ENCODE peak calls at places on chromosomes 12 and 14, in five cellular contexts. T, O, G, Y and U are unnamed samples.

GRCh38 chr14:37089410-37089809 is 83.0 kb downstream of the SLC25A21 start:
- DNase-seq in T (no peak), Y (no peak), O (no peak), G (no peak), U (no peak)

GRCh38 chr14:99809864-99810854 is 16.9 kb downstream of the EML1 start:
- DNase-seq in T (peak), O (no peak), G (peak), Y (no peak), U (no peak)

GRCh38 chr12:108495054-108495453 is 20.0 kb upstream of the FICD start:
- DNase-seq in O (no peak), Y (peak), G (peak), T (no peak), U (peak)

GRCh38 chr12:28568083-28568482 is 377.8 kb downstream of the CCDC91 start:
- DNase-seq in Y (no peak), T (peak), G (no peak), O (peak), U (no peak)

GRCh38 chr12:54680374-54680773 is 32.2 kb upstream of the DCD start:
- DNase-seq in O (peak), Y (no peak), T (peak), G (peak), U (peak)

GRCh38 chr14:50928002-50928635 is 16.2 kb downstream of the PYGL start:
- DNase-seq in O (no peak), T (no peak), Y (no peak), G (no peak), U (no peak)

GRCh38 chr14:52086755-52087154 is 17.9 kb upstream of the NID2 start:
- DNase-seq in Y (no peak), T (no peak), G (no peak), O (no peak), U (no peak)

GRCh38 chr12:105358789-105359188 is 28.3 kb downstream of the C12orf75 start:
- DNase-seq in O (no peak), Y (no peak), G (no peak), T (no peak), U (no peak)

GRCh38 chr12:120625557-120626419 is 14.6 kb upstream of the CABP1 start:
- DNase-seq in Y (no peak), G (no peak), O (no peak), T (no peak), U (no peak)

GRCh38 chr12:71661977-71662522 is 1.6 kb downstream of the ZFC3H1 start:
- DNase-seq in Y (peak), G (no peak), T (no peak), O (no peak), U (no peak)

GRCh38 chr12:98399532-98399931 is 115.9 kb upstream of the TMPO start:
- DNase-seq in G (peak), Y (peak), T (no peak), O (no peak), U (no peak)

GRCh38 chr12:24742378-24742777 is 206.5 kb downstream of the BCAT1 start:
- DNase-seq in T (no peak), O (peak), Y (no peak), G (no peak), U (peak)

GRCh38 chr14:98494582-98494981 is 777.4 kb downstream of the BCL11B start:
- DNase-seq in Y (no peak), T (no peak), G (no peak), O (no peak), U (no peak)

GRCh38 chr14:66746316-66747006 is 238.5 kb downstream of the GPHN start:
- DNase-seq in O (no peak), G (peak), T (no peak), Y (peak), U (no peak)

GRCh38 chr12:26378721-26379120 is 183.3 kb downstream of the SSPN start:
- DNase-seq in T (no peak), G (no peak), O (peak), Y (peak), U (no peak)

GRCh38 chr12:33588082-33588712 is 148.6 kb upstream of the SYT10 start:
- DNase-seq in G (no peak), O (no peak), Y (no peak), T (no peak), U (no peak)

GRCh38 chr14:71228711-71229110 is 321.5 kb downstream of the PCNX1 start:
- DNase-seq in T (no peak), Y (no peak), O (no peak), G (peak), U (no peak)

GRCh38 chr12:111767362-111768158 is 827 bp downstream of the ALDH2 start:
- DNase-seq in Y (peak), G (peak), O (peak), T (no peak), U (no peak)

GRCh38 chr12:21502164-21502496 is 541 bp downstream of the GOLT1B start:
- DNase-seq in O (peak), Y (peak), T (peak), G (peak), U (no peak)

GRCh38 chr14:63276016-63276415 is 42.7 kb downstream of the GPHB5 start:
- DNase-seq in O (no peak), T (no peak), G (no peak), Y (no peak), U (no peak)

GRCh38 chr14:38721822-38722431 is 381.1 kb downstream of the SEC23A start:
- DNase-seq in Y (peak), T (peak), O (peak), G (peak), U (peak)

GRCh38 chr14:87999282-87999681 is 5.7 kb upstream of the GPR65 start:
- DNase-seq in T (no peak), G (no peak), Y (no peak), O (no peak), U (no peak)

GRCh38 chr14:77198576-77198975 is 17.0 kb downstream of the TMEM63C start:
- DNase-seq in O (no peak), Y (no peak), T (no peak), G (no peak), U (no peak)

GRCh38 chr14:70567791-70568190 is 32.7 kb downstream of the MED6 start:
- DNase-seq in T (no peak), O (no peak), Y (peak), G (peak), U (no peak)

GRCh38 chr12:54622463-54623183 is 12.1 kb downstream of the LACRT start:
- DNase-seq in T (no peak), G (no peak), Y (no peak), O (no peak), U (no peak)

GRCh38 chr12:28937196-28937595 is 211.9 kb upstream of the FAR2 start:
- DNase-seq in G (no peak), O (no peak), Y (peak), T (no peak), U (no peak)

GRCh38 chr12:48991247-48992050 is 7.7 kb downstream of the DDN start:
- DNase-seq in T (no peak), Y (no peak), G (no peak), O (no peak), U (no peak)

GRCh38 chr14:104813286-104813685 is 12.4 kb downstream of the ZBTB42 start:
- DNase-seq in T (no peak), Y (no peak), G (no peak), O (no peak), U (no peak)

GRCh38 chr12:117097159-117097558 is 2.1 kb downstream of the TESC start:
- DNase-seq in T (no peak), Y (no peak), G (no peak), O (no peak), U (no peak)

GRCh38 chr14:91135039-91135438 is 21.2 kb downstream of the DGLUCY start:
- DNase-seq in G (no peak), T (no peak), Y (no peak), O (no peak), U (no peak)

GRCh38 chr14:53710615-53711014 is 246.0 kb downstream of the BMP4 start:
- DNase-seq in G (no peak), O (no peak), Y (no peak), T (no peak), U (no peak)

GRCh38 chr14:53620325-53620716 is 336.3 kb downstream of the BMP4 start:
- DNase-seq in O (no peak), G (no peak), T (no peak), Y (no peak), U (no peak)

GRCh38 chr12:15772405-15773018 is 16.7 kb downstream of the EPS8 start:
- DNase-seq in G (peak), T (no peak), O (no peak), Y (peak), U (no peak)

GRCh38 chr14:95915326-95915725 is 38.7 kb downstream of the TUNAR start:
- DNase-seq in O (no peak), G (no peak), T (no peak), Y (no peak), U (no peak)

GRCh38 chr12:6089041-6089823 is 35.2 kb downstream of the VWF start:
- DNase-seq in O (peak), T (no peak), G (peak), Y (no peak), U (no peak)

GRCh38 chr12:23753627-23754358 is 195.7 kb downstream of the SOX5 start:
- DNase-seq in Y (no peak), G (no peak), T (no peak), O (no peak), U (no peak)

GRCh38 chr12:57524814-57525614 is 2.4 kb downstream of the MBD6 start:
- DNase-seq in T (no peak), O (peak), G (no peak), Y (no peak), U (no peak)

GRCh38 chr12:57527184-57527583 is 4.6 kb downstream of the MBD6 start:
- DNase-seq in T (no peak), G (no peak), Y (no peak), O (no peak), U (no peak)

GRCh38 chr12:57528176-57528575 is 5.6 kb downstream of the MBD6 start:
- DNase-seq in T (no peak), O (no peak), Y (no peak), G (no peak), U (no peak)

GRCh38 chr12:57525615-57526383 is 3.2 kb downstream of the MBD6 start:
- DNase-seq in Y (no peak), T (no peak), O (no peak), G (no peak), U (no peak)

GRCh38 chr12:57526477-57527126 is 4.0 kb downstream of the MBD6 start:
- DNase-seq in T (no peak), G (no peak), O (no peak), Y (no peak), U (no peak)
- TF ChIP-seq POLR2A in T (no peak), G (no peak), O (no peak), Y (no peak), U (no peak)

GRCh38 chr12:113373440-113373839 is 15.1 kb downstream of the PLBD2 start:
- DNase-seq in Y (no peak), O (no peak), G (no peak), T (no peak), U (no peak)
- TF ChIP-seq POLR2AphosphoS5 in Y (no peak), O (no peak), G (no peak), T (no peak), U (no peak)

GRCh38 chr12:9760699-9761406 is at the start of gene CD69:
- DNase-seq in Y (peak), G (no peak), T (peak), O (peak), U (no peak)
- TF ChIP-seq POLR2A in Y (no peak), G (no peak), T (no peak), O (peak), U (peak)

GRCh38 chr12:1592444-1593231 is 1.7 kb downstream of the FBXL14 start:
- DNase-seq in T (no peak), Y (no peak), O (peak), G (no peak), U (no peak)
- TF ChIP-seq POLR2AphosphoS5 in T (no peak), Y (no peak), O (no peak), G (no peak), U (no peak)

GRCh38 chr14:102785598-102785963 is 8.3 kb downstream of the TRAF3 start:
- DNase-seq in Y (no peak), O (no peak), T (no peak), G (no peak), U (no peak)

GRCh38 chr14:102779574-102780315 is 2.5 kb downstream of the TRAF3 start:
- DNase-seq in T (no peak), G (no peak), O (no peak), Y (no peak), U (no peak)

GRCh38 chr14:102781063-102781462 is 3.8 kb downstream of the TRAF3 start:
- DNase-seq in G (no peak), O (no peak), Y (no peak), T (no peak), U (no peak)

GRCh38 chr14:102784892-102785597 is 7.8 kb downstream of the TRAF3 start:
- DNase-seq in G (no peak), Y (no peak), T (no peak), O (no peak), U (no peak)

DNA sequence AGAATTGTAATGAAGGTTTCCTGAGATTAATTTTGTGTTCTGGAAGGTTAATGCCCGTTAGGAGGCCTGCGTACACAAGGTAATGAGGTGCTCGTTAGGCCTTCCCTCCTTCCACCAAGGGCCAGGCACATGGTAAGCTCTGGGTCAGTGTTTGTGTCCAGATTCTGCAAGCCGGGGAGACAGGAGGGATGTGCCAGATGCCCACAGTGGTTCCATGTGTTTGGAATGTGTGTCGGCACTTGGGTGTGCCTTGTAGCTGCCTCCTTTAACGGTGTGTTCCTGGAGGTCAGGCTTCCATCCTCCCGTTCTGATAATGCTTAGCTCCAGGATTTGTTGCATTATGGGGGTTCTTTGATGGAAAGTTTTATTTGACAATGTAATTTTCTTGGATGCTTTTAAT is 5.7 kb downstream of the TRAF3 start:
- DNase-seq in O (no peak), T (no peak), Y (no peak), G (no peak), U (no peak)
- TF ChIP-seq POLR2A in O (no peak), T (no peak), Y (no peak), G (no peak), U (no peak)

DNA sequence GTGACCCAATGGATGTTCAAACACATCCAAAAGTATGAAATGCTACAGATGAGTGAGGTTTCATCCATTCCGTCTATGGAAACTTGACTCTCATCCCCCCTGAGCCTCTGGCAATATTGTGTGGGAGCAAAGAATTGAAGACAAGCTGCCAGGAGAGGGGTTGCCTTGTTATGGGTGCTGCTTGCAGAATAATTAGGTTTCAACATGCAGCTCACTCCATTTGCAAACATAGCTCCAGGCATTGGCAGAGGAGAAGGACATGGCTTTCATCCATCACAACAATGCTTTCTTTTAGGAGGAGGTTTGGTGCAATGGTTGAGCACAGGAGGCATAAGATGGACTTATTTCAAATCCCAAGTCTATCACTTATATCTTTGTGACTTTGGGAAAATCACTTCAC is 220.7 kb upstream of the SRRM4 start:
- DNase-seq in G (no peak), O (no peak), T (no peak), Y (no peak), U (no peak)
- TF ChIP-seq POLR2AphosphoS5 in G (no peak), O (no peak), T (no peak), Y (no peak), U (no peak)